ENCODE peak calls at places on chromosomes 12 and 14, in eight cellular contexts. I, K, F, A, S, U, G and Q are unnamed samples.

GRCh38 chr12:40970320-40970907 is 217.7 kb upstream of the PDZRN4 start:
- DNase-seq in I (no peak), K (no peak), F (peak), A (no peak), S (no peak), U (no peak), G (no peak), Q (no peak)

GRCh38 chr12:27981874-27982273 is 9.3 kb upstream of the PTHLH start:
- DNase-seq in I (no peak), K (no peak), F (no peak), A (no peak), S (no peak), U (no peak), G (no peak), Q (no peak)

GRCh38 chr12:50488801-50489200 is 16.0 kb upstream of the DIP2B start:
- DNase-seq in I (no peak), K (no peak), F (no peak), A (no peak), S (no peak), U (no peak), G (no peak), Q (no peak)

GRCh38 chr14:52802597-52802996 is 11.2 kb upstream of the GNPNAT1 start:
- DNase-seq in I (no peak), K (no peak), F (no peak), A (no peak), S (no peak), U (no peak), G (no peak), Q (no peak)

GRCh38 chr14:60160422-60160821 is 4.8 kb downstream of the DHRS7 start:
- DNase-seq in I (no peak), K (no peak), F (no peak), A (no peak), S (no peak), U (no peak), G (no peak), Q (no peak)

GRCh38 chr12:63068857-63069442 is 82.1 kb downstream of the AVPR1A start:
- DNase-seq in I (no peak), K (no peak), F (peak), A (no peak), S (peak), U (peak), G (no peak), Q (no peak)

GRCh38 chr14:28596336-28596735 is 170.3 kb upstream of the FOXG1 start:
- DNase-seq in I (no peak), K (no peak), F (no peak), A (no peak), S (no peak), U (no peak), G (no peak), Q (no peak)

GRCh38 chr12:27875677-27876076 is 95.6 kb upstream of the MANSC4 start:
- DNase-seq in I (no peak), K (no peak), F (no peak), A (no peak), S (no peak), U (no peak), G (no peak), Q (no peak)

GRCh38 chr12:71220295-71220694 is 62.5 kb upstream of the TSPAN8 start:
- DNase-seq in I (no peak), K (no peak), F (no peak), A (no peak), S (no peak), U (no peak), G (no peak), Q (no peak)

GRCh38 chr14:97299661-97300060 is 502.5 kb downstream of the VRK1 start:
- DNase-seq in I (no peak), K (no peak), F (peak), A (no peak), S (no peak), U (no peak), G (no peak), Q (no peak)

GRCh38 chr12:116366456-116366776 is 88.9 kb upstream of the MED13L start:
- DNase-seq in I (no peak), K (no peak), F (no peak), A (no peak), S (no peak), U (peak), G (no peak), Q (peak)

GRCh38 chr14:39230416-39230815 is 3.3 kb upstream of the MIA2 start:
- DNase-seq in I (no peak), K (no peak), F (no peak), A (no peak), S (no peak), U (no peak), G (no peak), Q (no peak)